ENCODE peak calls at places on chromosomes 7 and 10, in five cellular contexts. U is HCT116, J is HepG2, B is K562, D is H1. P is an unnamed sample.
A peak's percentile ranks its signal among the peaks of the same experiment; 100 is the strongest.

GRCh38 chr7:28018446-28018845 is 162.1 kb downstream of the JAZF1 start:
- DNase-seq in U (no peak), J (no peak), B (no peak), D (no peak), P (no peak)

GRCh38 chr7:54864718-54865117 is 105.7 kb upstream of the SEC61G start:
- DNase-seq in U (no peak), J (peak; percentile 44), B (no peak), D (no peak), P (no peak)

GRCh38 chr7:98217623-98218582 is 6.7 kb downstream of the BHLHA15 start:
- DNase-seq in U (no peak), J (peak; percentile 38), B (peak; percentile 73), D (no peak), P (no peak)

GRCh38 chr7:139619367-139619657 is 95.8 kb downstream of the CLEC2L start:
- DNase-seq in U (no peak), J (no peak), B (no peak), D (no peak), P (no peak)

GRCh38 chr10:15088428-15089261 is at the start of gene ACBD7:
- DNase-seq in U (peak; percentile 52), J (peak; percentile 60), B (peak; percentile 86), D (peak; percentile 65), P (no peak)

GRCh38 chr10:132464256-132465192 is 67.5 kb downstream of the PWWP2B start:
- DNase-seq in U (no peak), J (no peak), B (no peak), D (no peak), P (no peak)

GRCh38 chr7:157445956-157446295 is 109.1 kb downstream of the DNAJB6 start:
- DNase-seq in U (no peak), J (no peak), B (no peak), D (no peak), P (no peak)

GRCh38 chr10:17609523-17610079 is 7.6 kb downstream of the HACD1 start:
- DNase-seq in U (no peak), J (no peak), B (no peak), D (no peak), P (no peak)

GRCh38 chr7:37382546-37383088 is 66.0 kb downstream of the ELMO1 start:
- DNase-seq in U (no peak), J (no peak), B (no peak), D (no peak), P (no peak)

GRCh38 chr7:41869091-41869490 is 166.2 kb upstream of the INHBA start:
- DNase-seq in U (no peak), J (no peak), B (no peak), D (no peak), P (no peak)

GRCh38 chr10:117226813-117227451 is 14.0 kb upstream of the SLC18A2 start:
- DNase-seq in U (peak; percentile 67), J (peak; percentile 31), B (peak; percentile 59), D (no peak), P (no peak)

GRCh38 chr7:21256310-21256877 is 171.5 kb upstream of the SP4 start:
- DNase-seq in U (peak; percentile 32), J (peak; percentile 31), B (peak; percentile 44), D (no peak), P (no peak)

GRCh38 chr7:107505997-107506682 is 36.3 kb downstream of the GPR22 start:
- DNase-seq in U (no peak), J (peak; percentile 56), B (peak; percentile 16), D (no peak), P (no peak)

GRCh38 chr7:128017880-128018845 is 13.1 kb downstream of the LRRC4 start:
- DNase-seq in U (no peak), J (no peak), B (no peak), D (no peak), P (no peak)

GRCh38 chr10:125792342-125793063 is 16.9 kb upstream of the MMP21 start:
- DNase-seq in U (no peak), J (peak; percentile 93), B (no peak), D (no peak), P (no peak)

GRCh38 chr10:125785831-125786230 is 10.2 kb upstream of the MMP21 start:
- DNase-seq in U (no peak), J (no peak), B (no peak), D (no peak), P (no peak)

GRCh38 chr10:125786547-125786946 is 10.9 kb upstream of the MMP21 start:
- DNase-seq in U (no peak), J (no peak), B (no peak), D (no peak), P (peak; percentile 11)

GRCh38 chr10:125783957-125784356 is 8.3 kb upstream of the MMP21 start:
- DNase-seq in U (no peak), J (no peak), B (peak; percentile 9), D (no peak), P (peak; percentile 60)

DNA sequence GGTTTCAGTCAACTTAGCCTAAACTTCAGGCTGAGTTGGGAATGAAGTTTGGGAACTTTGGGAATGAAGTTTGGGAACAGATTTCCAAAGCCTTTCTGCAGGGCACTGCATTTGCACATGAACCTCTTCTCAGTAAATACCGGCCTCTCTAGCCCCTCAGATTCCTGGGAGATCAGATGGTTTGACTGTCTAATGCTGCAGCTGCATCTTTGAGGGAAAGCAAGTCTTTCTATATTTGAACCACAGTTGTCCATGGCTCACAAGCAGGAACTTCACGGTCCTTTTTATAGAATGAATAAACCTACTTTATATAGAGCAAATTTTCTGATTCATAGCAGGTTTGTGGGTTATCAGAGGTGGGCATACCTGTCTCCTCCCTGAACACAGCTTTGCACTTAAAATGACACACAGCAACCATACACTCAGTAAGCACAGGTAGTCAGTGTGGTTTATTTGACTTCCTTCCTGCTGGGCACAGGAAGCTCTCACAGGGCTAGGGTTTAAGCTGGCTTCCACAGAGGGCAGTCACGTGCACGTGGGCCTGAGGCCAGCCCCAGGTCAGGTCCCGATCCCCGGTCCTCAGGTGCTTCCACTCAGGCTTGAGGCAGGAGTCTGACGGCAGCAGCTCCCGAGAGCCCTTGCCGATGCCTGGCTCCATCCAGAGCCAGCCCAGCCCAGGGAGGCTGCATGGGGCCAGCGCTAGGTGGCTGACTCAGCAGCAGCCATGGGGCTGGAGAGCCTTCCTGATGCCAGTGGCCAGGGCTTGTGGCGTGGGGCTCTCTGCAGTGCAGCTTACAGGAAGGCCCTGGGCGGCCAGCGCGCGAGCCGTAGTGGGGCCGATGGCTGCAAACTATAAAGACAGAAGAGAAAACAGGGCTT is 12.8 kb upstream of the MMP21 start:
- DNase-seq in U (no peak), J (no peak), B (no peak), D (no peak), P (no peak)
- TF ChIP-seq SRF in U (no peak), J (no peak), B (no peak), D (no peak), P (no peak)

GRCh38 chr7:116807011-116807560 is 55.3 kb upstream of the CAPZA2 start:
- DNase-seq in U (no peak), J (no peak), B (no peak), D (no peak), P (no peak)

GRCh38 chr7:116804459-116804858 is 57.9 kb upstream of the CAPZA2 start:
- DNase-seq in U (no peak), J (peak; percentile 38), B (no peak), D (no peak), P (no peak)

GRCh38 chr7:116806046-116806944 is 56.1 kb upstream of the CAPZA2 start:
- DNase-seq in U (no peak), J (peak; percentile 89), B (no peak), D (no peak), P (no peak)

GRCh38 chr7:116802784-116803183 is 59.6 kb upstream of the CAPZA2 start:
- DNase-seq in U (peak; percentile 63), J (peak; percentile 56), B (peak; percentile 72), D (no peak), P (no peak)

DNA sequence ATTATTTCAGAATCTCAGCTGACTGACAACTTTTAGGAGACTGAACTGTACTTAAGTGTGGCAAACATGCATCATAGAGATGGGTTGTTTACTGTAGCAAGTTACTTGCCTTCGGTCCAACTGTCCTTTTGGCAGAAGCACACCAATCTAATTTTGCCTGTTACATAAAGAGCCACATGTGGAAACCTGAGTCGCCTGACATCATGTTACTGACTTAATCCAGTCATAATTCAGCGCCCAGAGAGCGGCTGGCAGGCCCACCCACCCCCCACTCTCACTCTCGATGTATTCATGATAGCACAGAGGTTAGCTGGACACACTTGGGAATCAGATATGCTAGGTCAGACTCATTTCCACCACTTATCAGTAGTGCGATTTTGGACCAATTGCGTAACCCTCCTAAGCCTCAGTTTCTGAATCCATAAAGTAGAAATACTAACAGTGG is 57.3 kb upstream of the CAPZA2 start:
- DNase-seq in U (no peak), J (peak; percentile 70), B (no peak), D (no peak), P (no peak)
- TF ChIP-seq SRF in U (no peak), J (no peak), B (no peak), D (no peak), P (no peak)

GRCh38 chr7:73823873-73824597 is 6.8 kb upstream of the CLDN4 start:
- DNase-seq in U (no peak), J (no peak), B (no peak), D (no peak), P (no peak)

GRCh38 chr7:73824986-73825385 is 5.8 kb upstream of the CLDN4 start:
- DNase-seq in U (no peak), J (no peak), B (no peak), D (no peak), P (no peak)

GRCh38 chr7:73823257-73823656 is 7.5 kb upstream of the CLDN4 start:
- DNase-seq in U (no peak), J (no peak), B (no peak), D (no peak), P (no peak)

GRCh38 chr7:73820013-73820412 is 10.8 kb upstream of the CLDN4 start:
- DNase-seq in U (no peak), J (no peak), B (no peak), D (no peak), P (no peak)

DNA sequence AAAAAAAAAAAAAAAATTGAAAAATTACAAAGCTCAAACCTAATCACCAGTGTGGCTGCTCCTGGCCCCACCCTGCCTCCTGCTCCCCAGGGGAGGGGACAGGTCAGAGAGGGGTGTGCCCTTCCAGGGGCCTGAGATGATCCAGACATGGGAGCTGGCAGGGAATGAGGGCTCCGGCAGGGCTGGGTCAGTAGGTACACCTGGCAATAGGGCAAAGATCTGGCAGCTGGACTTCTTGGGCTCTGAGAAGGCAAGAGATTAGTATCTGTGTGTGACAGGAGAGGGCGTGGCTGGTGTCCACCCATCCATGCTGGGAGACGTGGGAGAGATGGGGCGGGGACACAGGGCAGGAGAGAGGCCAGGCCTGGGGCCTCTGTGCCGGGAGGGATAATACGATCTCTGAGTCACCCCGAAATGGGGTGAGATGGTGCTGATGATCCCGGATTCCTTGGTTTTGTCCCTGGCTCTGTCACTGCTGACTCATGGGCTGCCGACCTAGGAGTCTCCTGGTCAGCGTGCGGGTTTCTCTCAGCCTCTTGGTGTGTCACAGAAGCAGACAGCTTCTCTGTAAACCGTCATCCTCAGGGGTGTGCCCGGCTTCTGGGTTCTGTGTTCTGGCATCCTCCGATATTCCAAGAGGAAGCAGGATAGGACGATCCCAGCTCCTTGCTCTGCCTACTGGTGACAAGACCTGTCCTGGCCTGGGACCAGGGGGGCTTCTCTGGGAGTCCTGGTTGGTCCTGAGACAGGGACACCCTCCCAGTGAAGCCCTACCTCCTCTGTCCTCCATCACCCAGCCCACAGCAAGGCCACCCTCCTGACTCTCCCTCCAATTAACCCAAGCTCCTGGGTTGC is 8.2 kb upstream of the CLDN4 start:
- DNase-seq in U (peak; percentile 93), J (peak; percentile 50), B (peak; percentile 96), D (no peak), P (no peak)
- TF ChIP-seq SRF in U (no peak), J (no peak), B (peak; percentile 87), D (no peak), P (no peak)

DNA sequence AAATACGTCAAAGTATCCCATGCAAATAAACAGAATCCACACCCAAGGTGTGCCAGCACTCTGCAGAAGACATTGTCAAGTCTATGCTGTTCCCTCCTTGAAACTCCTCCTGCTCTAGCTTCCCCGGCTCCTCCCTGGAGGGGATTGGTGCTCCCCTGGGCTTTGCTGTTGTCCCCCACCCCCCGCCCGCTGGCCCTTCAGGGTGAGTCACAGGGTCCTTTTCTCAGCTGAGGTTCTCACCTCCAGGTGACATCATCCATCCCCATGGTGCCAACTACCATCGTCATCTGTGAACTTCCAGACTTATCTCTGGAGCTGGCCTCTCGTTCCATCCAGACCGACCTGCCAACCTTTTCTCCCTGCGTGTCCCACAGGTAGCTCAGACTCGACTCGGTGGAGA is 77.0 kb downstream of the ITIH5 start:
- DNase-seq in U (no peak), J (no peak), B (no peak), D (no peak), P (no peak)
- TF ChIP-seq SRF in U (no peak), J (no peak), B (no peak), D (no peak), P (no peak)